ENCODE peak calls at places on chromosomes 5 and 9, in five cellular contexts. R, P, G, I and Q are unnamed samples.
A peak's percentile ranks its signal among the peaks of the same experiment; 100 is the strongest.

GRCh38 chr9:21741151-21741550 is 61.3 kb upstream of the MTAP start:
- DNase-seq in R (no peak), P (no peak), G (no peak), I (no peak), Q (no peak)

GRCh38 chr5:80399553-80400239 is 8.2 kb upstream of the ZFYVE16 start:
- DNase-seq in R (no peak), P (no peak), G (peak; percentile 87), I (no peak), Q (no peak)

GRCh38 chr5:174843263-174844250 is 119.2 kb downstream of the MSX2 start:
- DNase-seq in R (peak; percentile 58), P (no peak), G (peak; percentile 85), I (no peak), Q (no peak)

GRCh38 chr5:122118356-122118948 is 10.9 kb upstream of the ZNF474 start:
- DNase-seq in R (no peak), P (no peak), G (no peak), I (no peak), Q (no peak)

GRCh38 chr5:55694152-55694830 is 17.8 kb downstream of the SLC38A9 start:
- DNase-seq in R (peak; percentile 42), P (no peak), G (peak; percentile 35), I (no peak), Q (no peak)

GRCh38 chr5:24644757-24645156 is at the start of gene CDH10:
- DNase-seq in R (peak; percentile 93), P (no peak), G (peak; percentile 2), I (no peak), Q (no peak)

GRCh38 chr9:98195671-98196070 is 3.2 kb upstream of the CORO2A start:
- DNase-seq in R (no peak), P (no peak), G (no peak), I (no peak), Q (no peak)

GRCh38 chr9:119005162-119005561 is 364.1 kb downstream of the BRINP1 start:
- DNase-seq in R (peak; percentile 55), P (no peak), G (no peak), I (no peak), Q (no peak)

GRCh38 chr5:109455598-109456096 is 45.9 kb upstream of the PJA2 start:
- DNase-seq in R (no peak), P (peak; percentile 48), G (peak; percentile 97), I (peak; percentile 85), Q (peak; percentile 63)

GRCh38 chr9:6552033-6552737 is 93.3 kb downstream of the GLDC start:
- DNase-seq in R (no peak), P (no peak), G (peak; percentile 89), I (no peak), Q (no peak)
- TF ChIP-seq CTCF in R (no peak), P (no peak), G (peak; percentile 48), I (no peak), Q (no peak)

DNA sequence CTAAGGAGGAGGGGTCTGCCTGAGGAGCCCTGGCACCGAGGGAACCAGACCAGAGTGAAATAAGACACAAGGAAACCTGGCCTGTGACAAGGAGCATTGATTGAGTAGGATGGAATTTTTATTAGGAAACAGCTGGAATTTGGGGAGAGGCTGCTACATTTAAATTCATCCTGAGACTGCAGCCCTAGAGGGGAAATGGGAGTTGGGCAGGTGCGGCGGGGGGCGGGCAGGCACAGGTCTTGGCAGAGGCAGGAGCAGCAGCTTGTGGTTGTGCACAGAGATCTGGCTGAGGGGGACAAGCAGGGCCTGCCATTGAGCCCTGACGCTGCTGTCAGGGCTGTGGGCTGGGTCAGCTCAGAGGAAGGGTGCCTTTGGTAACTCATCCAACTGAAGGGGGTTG is 71.6 kb downstream of the PCDH1 start:
- DNase-seq in R (no peak), P (no peak), G (no peak), I (no peak), Q (no peak)
- TF ChIP-seq CTCF in R (no peak), P (no peak), G (no peak), I (no peak), Q (no peak)

GRCh38 chr5:38022621-38023020 is 182.8 kb upstream of the GDNF start:
- DNase-seq in R (no peak), P (no peak), G (no peak), I (no peak), Q (no peak)

GRCh38 chr5:38029431-38030065 is 189.7 kb upstream of the GDNF start:
- DNase-seq in R (no peak), P (no peak), G (no peak), I (no peak), Q (no peak)

GRCh38 chr5:38023353-38023752 is 183.5 kb upstream of the GDNF start:
- DNase-seq in R (no peak), P (no peak), G (no peak), I (no peak), Q (no peak)

GRCh38 chr5:38018011-38018410 is 178.2 kb upstream of the GDNF start:
- DNase-seq in R (no peak), P (no peak), G (no peak), I (no peak), Q (no peak)

DNA sequence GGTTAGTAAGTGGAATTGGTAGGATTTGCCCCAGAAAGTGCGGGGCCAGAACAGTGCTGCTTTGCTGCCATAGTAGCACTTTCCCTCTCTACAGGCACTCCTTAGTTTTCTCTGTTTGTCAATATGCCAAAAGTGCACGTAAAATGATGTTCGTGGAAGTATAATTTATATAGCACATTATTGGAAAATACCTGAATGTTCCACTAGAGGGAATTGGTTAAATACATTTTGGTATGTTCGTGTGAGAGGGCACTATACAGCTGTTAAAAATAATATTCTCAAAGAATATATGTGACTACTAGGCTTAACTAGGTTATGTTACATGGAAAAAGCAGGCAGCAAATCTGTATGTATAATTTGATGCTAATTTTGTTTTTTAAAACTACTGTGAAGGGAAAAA is 184.0 kb upstream of the GDNF start:
- DNase-seq in R (no peak), P (no peak), G (no peak), I (no peak), Q (no peak)
- TF ChIP-seq CTCF in R (no peak), P (no peak), G (no peak), I (no peak), Q (no peak)

DNA sequence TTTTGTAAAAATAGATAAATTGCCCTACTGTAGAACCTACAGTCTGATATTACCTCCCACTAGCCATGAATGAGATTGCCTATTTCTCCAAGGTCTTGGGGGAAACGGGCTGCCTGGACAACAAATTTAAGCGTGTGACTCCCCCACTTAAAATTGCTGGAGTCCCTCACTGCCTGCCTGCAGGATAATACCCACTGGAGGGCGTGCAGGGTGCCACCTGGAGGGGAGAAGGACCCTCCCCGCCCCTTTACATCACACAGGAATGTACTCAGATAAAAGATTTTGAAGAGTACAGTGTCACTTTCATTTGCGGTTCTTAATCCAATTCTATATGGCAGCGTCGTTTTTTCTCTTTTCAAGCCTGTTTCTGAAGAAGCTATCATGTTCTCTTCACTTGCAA is 6.2 kb upstream of the TRIM7 start:
- DNase-seq in R (no peak), P (no peak), G (no peak), I (no peak), Q (no peak)
- TF ChIP-seq CTCF in R (peak; percentile 16), P (no peak), G (no peak), I (no peak), Q (no peak)

GRCh38 chr5:10457682-10458574 is 16.2 kb downstream of the ROPN1L start:
- DNase-seq in R (peak; percentile 49), P (peak; percentile 41), G (no peak), I (peak; percentile 37), Q (no peak)
- TF ChIP-seq CTCF in R (peak; percentile 29), P (no peak), G (peak; percentile 16), I (no peak), Q (no peak)

GRCh38 chr9:129223551-129224208 is 45.6 kb upstream of the IER5L start:
- DNase-seq in R (no peak), P (no peak), G (no peak), I (no peak), Q (no peak)

GRCh38 chr9:129227843-129228189 is 49.8 kb upstream of the IER5L start:
- DNase-seq in R (no peak), P (no peak), G (no peak), I (no peak), Q (no peak)

GRCh38 chr9:129225201-129225778 is 47.2 kb upstream of the IER5L start:
- DNase-seq in R (no peak), P (no peak), G (no peak), I (no peak), Q (no peak)

GRCh38 chr9:129224618-129225017 is 46.6 kb upstream of the IER5L start:
- DNase-seq in R (no peak), P (no peak), G (no peak), I (no peak), Q (no peak)

DNA sequence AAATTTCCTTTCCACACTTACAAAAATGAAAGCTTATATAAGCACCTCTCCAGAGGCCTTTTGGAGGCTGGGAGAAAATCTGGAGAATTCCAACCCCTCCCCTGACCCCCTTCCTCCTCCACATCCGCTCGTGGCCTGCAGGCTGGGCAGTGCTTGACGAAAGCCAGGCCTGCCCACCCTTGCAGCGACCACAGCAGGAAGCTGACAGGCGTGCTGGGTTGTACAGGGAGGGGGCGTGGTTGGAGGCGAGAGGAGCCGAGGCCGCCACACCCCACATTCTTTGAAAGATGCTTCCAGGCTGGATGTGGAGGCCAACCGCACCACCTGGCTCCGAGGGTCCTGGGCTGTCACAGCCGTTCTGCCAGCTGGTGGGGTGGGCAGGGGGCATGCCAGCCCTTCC is 47.8 kb upstream of the IER5L start:
- DNase-seq in R (peak; percentile 80), P (peak; percentile 84), G (peak; percentile 56), I (no peak), Q (no peak)
- TF ChIP-seq CTCF in R (no peak), P (no peak), G (no peak), I (no peak), Q (no peak)

GRCh38 chr9:129496187-129497063 is 124.5 kb downstream of the C9orf50 start:
- DNase-seq in R (peak; percentile 98), P (peak; percentile 95), G (peak; percentile 96), I (peak; percentile 95), Q (peak; percentile 98)
- TF ChIP-seq CTCF in R (no peak), P (no peak), G (no peak), I (no peak), Q (no peak)